ENCODE peak calls at places on chromosomes 7 and 10, in four cellular contexts. One of them, this sample, is unnamed.

GRCh38 chr10:107747851-107748250 is 583.3 kb upstream of the SORCS1 start:
- DNase-seq in A172: no peak
- DNase-seq in GM20000: no peak
- DNase-seq in sciatic nerve: no peak
- DNase-seq in this sample: no peak

GRCh38 chr7:44678468-44679179 is 70.0 kb upstream of the ZMIZ2 start:
- DNase-seq in A172: peak
- DNase-seq in GM20000: no peak
- DNase-seq in sciatic nerve: no peak
- DNase-seq in this sample: no peak

GRCh38 chr10:79399242-79399831 is 46.1 kb downstream of the ZCCHC24 start:
- DNase-seq in A172: peak
- DNase-seq in GM20000: no peak
- DNase-seq in sciatic nerve: peak
- DNase-seq in this sample: peak

GRCh38 chr10:127524229-127524628 is 24.9 kb upstream of the NPS start:
- DNase-seq in A172: no peak
- DNase-seq in GM20000: no peak
- DNase-seq in sciatic nerve: no peak
- DNase-seq in this sample: no peak

GRCh38 chr7:23467731-23468720 is 2.3 kb downstream of the IGF2BP3 start:
- DNase-seq in A172: peak
- DNase-seq in GM20000: peak
- DNase-seq in sciatic nerve: no peak
- DNase-seq in this sample: peak

GRCh38 chr10:5811387-5811821 is 1.8 kb downstream of the GDI2 start:
- DNase-seq in A172: peak
- DNase-seq in GM20000: no peak
- DNase-seq in sciatic nerve: peak
- DNase-seq in this sample: no peak

GRCh38 chr7:105654994-105655900 is 74.0 kb upstream of the EFCAB10 start:
- DNase-seq in A172: peak
- DNase-seq in GM20000: no peak
- DNase-seq in sciatic nerve: no peak
- DNase-seq in this sample: no peak

GRCh38 chr10:34791947-34792346 is 23.1 kb downstream of the PARD3 start:
- DNase-seq in A172: no peak
- DNase-seq in GM20000: no peak
- DNase-seq in sciatic nerve: no peak
- DNase-seq in this sample: no peak

GRCh38 chr7:101903505-101903849 is 86.1 kb downstream of the CUX1 start:
- DNase-seq in A172: no peak
- DNase-seq in GM20000: no peak
- DNase-seq in sciatic nerve: no peak
- DNase-seq in this sample: no peak

GRCh38 chr7:149261829-149262617 is at the start of gene ZNF783:
- DNase-seq in A172: peak
- DNase-seq in GM20000: peak
- DNase-seq in sciatic nerve: peak
- DNase-seq in this sample: peak

GRCh38 chr7:22808140-22808539 is 14.5 kb downstream of the TOMM7 start:
- DNase-seq in A172: no peak
- DNase-seq in GM20000: no peak
- DNase-seq in sciatic nerve: no peak
- DNase-seq in this sample: no peak

This sample was measured in RCC 7860.